ENCODE peak calls at places on chromosomes 7 and 10, in five cellular contexts. One of them, this sample, is unnamed.

GRCh38 chr7:44793919-44794715 is 2.4 kb upstream of the PPIA start:
- DNase-seq in astrocyte: peak
- DNase-seq in tibial nerve: no peak
- DNase-seq in stimulated activated CD4-positive, alpha-beta T cell treated with anti-CD3 and anti-CD28 coated beads, Interleukin-4, amount 100 ng/mL, for 48 hours: no peak
- DNase-seq in HEK293T: no peak
- DNase-seq in this sample: no peak

GRCh38 chr10:31034041-31034918 is 2.6 kb upstream of the ZNF438 start:
- DNase-seq in astrocyte: peak
- DNase-seq in HEK293T: no peak
- DNase-seq in tibial nerve: no peak
- DNase-seq in stimulated activated CD4-positive, alpha-beta T cell treated with anti-CD3 and anti-CD28 coated beads, Interleukin-4, amount 100 ng/mL, for 48 hours: no peak
- DNase-seq in this sample: no peak

GRCh38 chr7:25060487-25061055 is 64.5 kb downstream of the CYCS start:
- DNase-seq in HEK293T: no peak
- DNase-seq in stimulated activated CD4-positive, alpha-beta T cell treated with anti-CD3 and anti-CD28 coated beads, Interleukin-4, amount 100 ng/mL, for 48 hours: no peak
- DNase-seq in astrocyte: no peak
- DNase-seq in tibial nerve: no peak
- DNase-seq in this sample: no peak

GRCh38 chr10:20955355-20955893 is 58.3 kb upstream of the NEBL start:
- DNase-seq in stimulated activated CD4-positive, alpha-beta T cell treated with anti-CD3 and anti-CD28 coated beads, Interleukin-4, amount 100 ng/mL, for 48 hours: no peak
- DNase-seq in tibial nerve: no peak
- DNase-seq in HEK293T: no peak
- DNase-seq in astrocyte: no peak
- DNase-seq in this sample: no peak

GRCh38 chr10:119491941-119492340 is 50.6 kb downstream of the RGS10 start:
- DNase-seq in HEK293T: no peak
- DNase-seq in astrocyte: no peak
- DNase-seq in stimulated activated CD4-positive, alpha-beta T cell treated with anti-CD3 and anti-CD28 coated beads, Interleukin-4, amount 100 ng/mL, for 48 hours: no peak
- DNase-seq in tibial nerve: no peak
- DNase-seq in this sample: no peak

GRCh38 chr7:23012797-23013714 is 874 bp downstream of the HYCC1 start:
- DNase-seq in stimulated activated CD4-positive, alpha-beta T cell treated with anti-CD3 and anti-CD28 coated beads, Interleukin-4, amount 100 ng/mL, for 48 hours: no peak
- DNase-seq in tibial nerve: no peak
- DNase-seq in astrocyte: no peak
- DNase-seq in HEK293T: peak
- DNase-seq in this sample: no peak

GRCh38 chr10:95264227-95265051 is 26.4 kb downstream of the PDLIM1 start:
- DNase-seq in stimulated activated CD4-positive, alpha-beta T cell treated with anti-CD3 and anti-CD28 coated beads, Interleukin-4, amount 100 ng/mL, for 48 hours: no peak
- DNase-seq in astrocyte: no peak
- DNase-seq in tibial nerve: no peak
- DNase-seq in HEK293T: no peak
- DNase-seq in this sample: no peak

GRCh38 chr10:133489816-133490588 is 36.3 kb downstream of the SCART1 start:
- DNase-seq in stimulated activated CD4-positive, alpha-beta T cell treated with anti-CD3 and anti-CD28 coated beads, Interleukin-4, amount 100 ng/mL, for 48 hours: no peak
- DNase-seq in astrocyte: no peak
- DNase-seq in HEK293T: no peak
- DNase-seq in tibial nerve: no peak
- DNase-seq in this sample: no peak

GRCh38 chr10:110498087-110498981 is 627 bp downstream of the DUSP5 start:
- DNase-seq in astrocyte: peak
- DNase-seq in tibial nerve: no peak
- DNase-seq in stimulated activated CD4-positive, alpha-beta T cell treated with anti-CD3 and anti-CD28 coated beads, Interleukin-4, amount 100 ng/mL, for 48 hours: peak
- DNase-seq in HEK293T: peak
- DNase-seq in this sample: peak

GRCh38 chr7:47473499-47474210 is 108.3 kb downstream of the TNS3 start:
- DNase-seq in astrocyte: no peak
- DNase-seq in HEK293T: no peak
- DNase-seq in stimulated activated CD4-positive, alpha-beta T cell treated with anti-CD3 and anti-CD28 coated beads, Interleukin-4, amount 100 ng/mL, for 48 hours: no peak
- DNase-seq in tibial nerve: no peak
- DNase-seq in this sample: no peak

GRCh38 chr7:130127404-130128395 is 57.4 kb downstream of the KLHDC10 start:
- DNase-seq in tibial nerve: no peak
- DNase-seq in HEK293T: no peak
- DNase-seq in stimulated activated CD4-positive, alpha-beta T cell treated with anti-CD3 and anti-CD28 coated beads, Interleukin-4, amount 100 ng/mL, for 48 hours: no peak
- DNase-seq in astrocyte: peak
- DNase-seq in this sample: no peak

GRCh38 chr10:98619446-98619845 is 172.7 kb upstream of the HPS1 start:
- DNase-seq in tibial nerve: no peak
- DNase-seq in HEK293T: no peak
- DNase-seq in astrocyte: no peak
- DNase-seq in stimulated activated CD4-positive, alpha-beta T cell treated with anti-CD3 and anti-CD28 coated beads, Interleukin-4, amount 100 ng/mL, for 48 hours: no peak
- DNase-seq in this sample: no peak

GRCh38 chr10:78742730-78743615 is 325.8 kb upstream of the ZMIZ1 start:
- DNase-seq in stimulated activated CD4-positive, alpha-beta T cell treated with anti-CD3 and anti-CD28 coated beads, Interleukin-4, amount 100 ng/mL, for 48 hours: no peak
- DNase-seq in HEK293T: no peak
- DNase-seq in tibial nerve: peak
- DNase-seq in astrocyte: no peak
- DNase-seq in this sample: no peak

GRCh38 chr10:18659784-18660561 is 742 bp downstream of the ARL5B start:
- DNase-seq in HEK293T: peak
- DNase-seq in stimulated activated CD4-positive, alpha-beta T cell treated with anti-CD3 and anti-CD28 coated beads, Interleukin-4, amount 100 ng/mL, for 48 hours: no peak
- DNase-seq in astrocyte: no peak
- DNase-seq in tibial nerve: no peak
- DNase-seq in this sample: no peak

GRCh38 chr7:28747854-28748253 is 210.3 kb downstream of the TRIL start:
- DNase-seq in astrocyte: no peak
- DNase-seq in tibial nerve: no peak
- DNase-seq in stimulated activated CD4-positive, alpha-beta T cell treated with anti-CD3 and anti-CD28 coated beads, Interleukin-4, amount 100 ng/mL, for 48 hours: no peak
- DNase-seq in HEK293T: no peak
- DNase-seq in this sample: no peak

GRCh38 chr10:130357951-130358350 is 221.8 kb downstream of the GLRX3 start:
- DNase-seq in astrocyte: no peak
- DNase-seq in tibial nerve: no peak
- DNase-seq in HEK293T: no peak
- DNase-seq in stimulated activated CD4-positive, alpha-beta T cell treated with anti-CD3 and anti-CD28 coated beads, Interleukin-4, amount 100 ng/mL, for 48 hours: no peak
- DNase-seq in this sample: no peak

GRCh38 chr7:92797693-92798092 is 38.7 kb downstream of the CDK6 start:
- DNase-seq in tibial nerve: no peak
- DNase-seq in stimulated activated CD4-positive, alpha-beta T cell treated with anti-CD3 and anti-CD28 coated beads, Interleukin-4, amount 100 ng/mL, for 48 hours: no peak
- DNase-seq in HEK293T: no peak
- DNase-seq in astrocyte: peak
- DNase-seq in this sample: no peak

GRCh38 chr10:43024942-43025700 is 51.7 kb upstream of the RET start:
- DNase-seq in tibial nerve: no peak
- DNase-seq in stimulated activated CD4-positive, alpha-beta T cell treated with anti-CD3 and anti-CD28 coated beads, Interleukin-4, amount 100 ng/mL, for 48 hours: no peak
- DNase-seq in astrocyte: no peak
- DNase-seq in HEK293T: no peak
- DNase-seq in this sample: no peak

GRCh38 chr10:77156406-77156879 is 481.2 kb downstream of the KCNMA1 start:
- DNase-seq in stimulated activated CD4-positive, alpha-beta T cell treated with anti-CD3 and anti-CD28 coated beads, Interleukin-4, amount 100 ng/mL, for 48 hours: no peak
- DNase-seq in HEK293T: no peak
- DNase-seq in tibial nerve: no peak
- DNase-seq in astrocyte: peak
- DNase-seq in this sample: no peak

GRCh38 chr10:8037199-8037801 is 17.2 kb upstream of the GATA3 start:
- DNase-seq in stimulated activated CD4-positive, alpha-beta T cell treated with anti-CD3 and anti-CD28 coated beads, Interleukin-4, amount 100 ng/mL, for 48 hours: no peak
- DNase-seq in tibial nerve: no peak
- DNase-seq in astrocyte: no peak
- DNase-seq in HEK293T: no peak
- DNase-seq in this sample: no peak

GRCh38 chr7:2446676-2447075 is 29.5 kb downstream of the GRIFIN start:
- DNase-seq in astrocyte: no peak
- DNase-seq in stimulated activated CD4-positive, alpha-beta T cell treated with anti-CD3 and anti-CD28 coated beads, Interleukin-4, amount 100 ng/mL, for 48 hours: no peak
- DNase-seq in HEK293T: no peak
- DNase-seq in tibial nerve: no peak
- DNase-seq in this sample: no peak

GRCh38 chr10:14833106-14833505 is 4.7 kb downstream of the CDNF start:
- DNase-seq in HEK293T: no peak
- DNase-seq in tibial nerve: no peak
- DNase-seq in stimulated activated CD4-positive, alpha-beta T cell treated with anti-CD3 and anti-CD28 coated beads, Interleukin-4, amount 100 ng/mL, for 48 hours: no peak
- DNase-seq in astrocyte: no peak
- DNase-seq in this sample: no peak

GRCh38 chr7:152180587-152180986 is 155.1 kb downstream of the GALNT11 start:
- DNase-seq in stimulated activated CD4-positive, alpha-beta T cell treated with anti-CD3 and anti-CD28 coated beads, Interleukin-4, amount 100 ng/mL, for 48 hours: no peak
- DNase-seq in HEK293T: no peak
- DNase-seq in tibial nerve: no peak
- DNase-seq in astrocyte: no peak
- DNase-seq in this sample: no peak

GRCh38 chr7:50628469-50629084 is 63.4 kb upstream of the DDC start:
- DNase-seq in HEK293T: no peak
- DNase-seq in tibial nerve: no peak
- DNase-seq in astrocyte: no peak
- DNase-seq in stimulated activated CD4-positive, alpha-beta T cell treated with anti-CD3 and anti-CD28 coated beads, Interleukin-4, amount 100 ng/mL, for 48 hours: no peak
- DNase-seq in this sample: no peak

GRCh38 chr7:55575098-55575497 is 2.8 kb upstream of the VOPP1 start:
- DNase-seq in tibial nerve: no peak
- DNase-seq in stimulated activated CD4-positive, alpha-beta T cell treated with anti-CD3 and anti-CD28 coated beads, Interleukin-4, amount 100 ng/mL, for 48 hours: no peak
- DNase-seq in HEK293T: no peak
- DNase-seq in astrocyte: no peak
- DNase-seq in this sample: no peak

GRCh38 chr10:129918836-129919235 is 45.2 kb downstream of the EBF3 start:
- DNase-seq in stimulated activated CD4-positive, alpha-beta T cell treated with anti-CD3 and anti-CD28 coated beads, Interleukin-4, amount 100 ng/mL, for 48 hours: no peak
- DNase-seq in HEK293T: no peak
- DNase-seq in astrocyte: no peak
- DNase-seq in tibial nerve: no peak
- DNase-seq in this sample: no peak

GRCh38 chr7:1864126-1864940 is 194.3 kb downstream of the ELFN1 start:
- DNase-seq in astrocyte: no peak
- DNase-seq in stimulated activated CD4-positive, alpha-beta T cell treated with anti-CD3 and anti-CD28 coated beads, Interleukin-4, amount 100 ng/mL, for 48 hours: no peak
- DNase-seq in HEK293T: no peak
- DNase-seq in tibial nerve: no peak
- DNase-seq in this sample: no peak

This sample was measured in HuH-7.5.